ENCODE peak calls at places on chromosomes 5 and 9, in four cellular contexts. R is Peyer's patch, O is brain microvascular endothelial cell, C is astrocyte of the spinal cord. L is an unnamed sample.

GRCh38 chr5:141100243-141100805 is at the start of gene PCDHB3:
- DNase-seq in R (no peak), O (no peak), C (peak; percentile 5), L (no peak)

GRCh38 chr5:67672633-67673032 is 476.0 kb upstream of the CD180 start:
- DNase-seq in R (no peak), O (peak; percentile 33), C (no peak), L (no peak)

GRCh38 chr5:128537999-128538248 is at the start of gene FBN2:
- DNase-seq in R (no peak), O (no peak), C (no peak), L (no peak)

GRCh38 chr5:35665066-35665465 is 47.4 kb downstream of the SPEF2 start:
- DNase-seq in R (no peak), O (no peak), C (no peak), L (no peak)

GRCh38 chr5:157024213-157024959 is 34.5 kb downstream of the HAVCR1 start:
- DNase-seq in R (no peak), O (no peak), C (no peak), L (no peak)

GRCh38 chr9:34332370-34332964 is 3.1 kb downstream of the NUDT2 start:
- DNase-seq in R (no peak), O (no peak), C (peak; percentile 46), L (peak; percentile 21)

GRCh38 chr5:104172976-104173375 is 610.4 kb upstream of the NUDT12 start:
- DNase-seq in R (no peak), O (no peak), C (no peak), L (no peak)

GRCh38 chr9:14303526-14303925 is 10.4 kb downstream of the NFIB start:
- DNase-seq in R (no peak), O (no peak), C (no peak), L (no peak)

GRCh38 chr9:17063535-17064135 is 71.2 kb upstream of the CNTLN start:
- DNase-seq in R (peak; percentile 56), O (peak; percentile 36), C (peak; percentile 53), L (peak; percentile 29)

GRCh38 chr9:13939129-13939528 is 374.8 kb downstream of the NFIB start:
- DNase-seq in R (no peak), O (peak; percentile 65), C (peak; percentile 79), L (no peak)

GRCh38 chr9:136437839-136438547 is 1.7 kb downstream of the INPP5E start:
- DNase-seq in R (no peak), O (no peak), C (peak; percentile 16), L (no peak)

GRCh38 chr9:100700689-100701318 is 122.9 kb downstream of the CAVIN4 start:
- DNase-seq in R (no peak), O (no peak), C (no peak), L (no peak)

GRCh38 chr9:95077766-95078382 is 239.6 kb downstream of the FANCC start:
- DNase-seq in R (no peak), O (no peak), C (no peak), L (no peak)

GRCh38 chr5:68419637-68420452 is 204.3 kb downstream of the PIK3R1 start:
- DNase-seq in R (peak; percentile 82), O (peak; percentile 45), C (peak; percentile 44), L (no peak)

GRCh38 chr9:77498891-77499290 is 149.2 kb downstream of the GNA14 start:
- DNase-seq in R (no peak), O (no peak), C (no peak), L (no peak)

GRCh38 chr9:70480405-70480980 is 66.0 kb upstream of the KLF9 start:
- DNase-seq in R (peak; percentile 91), O (peak; percentile 92), C (peak; percentile 96), L (no peak)

GRCh38 chr5:154406826-154407225 is 39.0 kb upstream of the SAP30L start:
- DNase-seq in R (peak; percentile 8), O (no peak), C (no peak), L (no peak)

GRCh38 chr9:4741365-4742031 is 496 bp upstream of the AK3 start:
- DNase-seq in R (peak; percentile 64), O (no peak), C (no peak), L (no peak)

GRCh38 chr5:141135030-141135717 is at the start of gene PCDHB5:
- DNase-seq in R (no peak), O (no peak), C (peak; percentile 5), L (no peak)

GRCh38 chr9:105385372-105385985 is 62.4 kb upstream of the FSD1L start:
- DNase-seq in R (peak; percentile 75), O (no peak), C (peak; percentile 25), L (no peak)

GRCh38 chr5:16430349-16431089 is 35.1 kb downstream of the ZNF622 start:
- DNase-seq in R (no peak), O (no peak), C (no peak), L (no peak)

GRCh38 chr5:24226492-24226891 is 418.3 kb downstream of the CDH10 start:
- DNase-seq in R (no peak), O (no peak), C (peak; percentile 72), L (no peak)

GRCh38 chr9:133301253-133302230 is 26.5 kb upstream of the ABO start:
- DNase-seq in R (peak; percentile 23), O (no peak), C (no peak), L (no peak)

GRCh38 chr5:174310243-174310642 is 264.7 kb downstream of the NSG2 start:
- DNase-seq in R (no peak), O (no peak), C (no peak), L (no peak)

GRCh38 chr5:137728048-137728447 is 7.8 kb downstream of the KLHL3 start:
- DNase-seq in R (no peak), O (no peak), C (no peak), L (no peak)

GRCh38 chr5:57335092-57335491 is 147.5 kb downstream of the ACTBL2 start:
- DNase-seq in R (no peak), O (peak; percentile 27), C (peak; percentile 80), L (no peak)

GRCh38 chr5:117982691-117983090 is 1005.7 kb downstream of the DTWD2 start:
- DNase-seq in R (no peak), O (no peak), C (no peak), L (no peak)

GRCh38 chr5:39518516-39518915 is 93.7 kb upstream of the DAB2 start:
- DNase-seq in R (no peak), O (peak; percentile 51), C (peak; percentile 94), L (no peak)

GRCh38 chr5:138491669-138492551 is 26.6 kb downstream of the EGR1 start:
- DNase-seq in R (peak; percentile 93), O (peak; percentile 74), C (peak; percentile 92), L (peak; percentile 53)

GRCh38 chr9:134188421-134189166 is 24.2 kb upstream of the RNU6ATAC start:
- DNase-seq in R (peak; percentile 46), O (no peak), C (no peak), L (no peak)

GRCh38 chr5:139792218-139792617 is 3.4 kb upstream of the PSD2 start:
- DNase-seq in R (no peak), O (no peak), C (no peak), L (no peak)

GRCh38 chr9:109110326-109111014 is 9.3 kb downstream of the TMEM245 start:
- DNase-seq in R (no peak), O (peak; percentile 27), C (peak; percentile 90), L (no peak)

GRCh38 chr9:109113239-109113638 is 6.5 kb downstream of the TMEM245 start:
- DNase-seq in R (no peak), O (no peak), C (no peak), L (no peak)

GRCh38 chr9:109108318-109108717 is 11.4 kb downstream of the TMEM245 start:
- DNase-seq in R (no peak), O (peak; percentile 53), C (peak; percentile 70), L (no peak)

GRCh38 chr9:109107402-109108240 is 12.1 kb downstream of the TMEM245 start:
- DNase-seq in R (no peak), O (peak; percentile 79), C (peak; percentile 83), L (peak; percentile 54)

DNA sequence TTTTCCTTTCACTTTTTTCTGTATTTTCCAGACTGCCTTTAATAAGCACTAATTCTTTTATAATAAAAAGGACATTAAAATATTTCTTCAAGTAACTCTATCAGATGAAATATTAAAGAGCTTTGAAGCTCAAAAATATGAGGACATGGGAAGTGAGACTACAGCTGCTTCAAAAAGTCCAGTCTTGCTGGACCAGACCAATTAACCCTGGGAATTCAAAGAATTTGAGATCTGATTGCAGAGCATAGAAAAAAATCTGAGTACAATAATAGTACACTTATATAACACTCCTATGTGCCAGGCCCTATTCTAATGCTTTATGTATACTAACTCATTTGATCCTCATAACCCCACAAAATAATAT is 9.8 kb downstream of the TMEM245 start:
- DNase-seq in R (no peak), O (no peak), C (no peak), L (no peak)
- H3K4me3 ChIP-seq in R (no peak overlapping the region), O (no peak overlapping the region), C (no peak overlapping the region), L (no peak overlapping the region)

GRCh38 chr9:37144762-37145161 is 24.4 kb downstream of the ZCCHC7 start:
- DNase-seq in R (no peak), O (peak; percentile 51), C (peak; percentile 42), L (peak; percentile 28)

GRCh38 chr9:37146372-37146771 is 26.0 kb downstream of the ZCCHC7 start:
- DNase-seq in R (no peak), O (no peak), C (no peak), L (no peak)

DNA sequence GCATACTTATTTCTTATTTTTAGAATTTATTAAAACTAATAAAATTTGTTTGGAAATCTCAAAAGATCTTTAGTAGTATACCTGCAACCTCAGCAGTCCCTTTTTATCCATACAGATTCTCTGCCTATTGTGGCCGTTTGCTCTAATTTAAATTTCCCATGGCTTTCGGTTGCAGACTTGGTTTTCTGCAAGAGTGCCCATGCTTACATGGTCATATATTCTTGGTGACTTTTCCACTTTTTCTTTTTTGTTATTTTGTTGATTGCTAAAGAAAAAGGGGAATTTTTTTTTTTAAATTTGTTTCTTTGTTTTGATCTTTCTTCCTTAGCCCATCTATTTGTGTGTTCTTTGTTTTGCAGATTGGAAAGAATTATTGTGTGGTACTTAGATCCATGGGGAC is 20.6 kb downstream of the ZCCHC7 start:
- DNase-seq in R (no peak), O (no peak), C (no peak), L (no peak)
- H3K4me3 ChIP-seq in R (no peak overlapping the region), O (no peak overlapping the region), C (no peak overlapping the region), L (no peak overlapping the region)

GRCh38 chr5:3604501-3604900 is 8.9 kb downstream of the IRX1 start:
- DNase-seq in R (peak; percentile 1), O (no peak), C (peak; percentile 2), L (no peak)

GRCh38 chr5:3601929-3602712 is 6.5 kb downstream of the IRX1 start:
- DNase-seq in R (peak; percentile 40), O (no peak), C (peak; percentile 11), L (no peak)

GRCh38 chr5:3605298-3606010 is 9.8 kb downstream of the IRX1 start:
- DNase-seq in R (no peak), O (no peak), C (no peak), L (no peak)

GRCh38 chr5:3601060-3601710 is 5.6 kb downstream of the IRX1 start:
- DNase-seq in R (peak; percentile 26), O (no peak), C (peak; percentile 15), L (no peak)

GRCh38 chr5:3602713-3603502 is 7.3 kb downstream of the IRX1 start:
- DNase-seq in R (no peak), O (no peak), C (peak; percentile 19), L (no peak)
- H3K4me3 ChIP-seq in R (no peak overlapping the region), O (no peak overlapping the region), C (no peak overlapping the region), L (no peak overlapping the region)

GRCh38 chr5:172561151-172561550 is 79.9 kb upstream of the NEURL1B start:
- DNase-seq in R (no peak), O (no peak), C (peak; percentile 6), L (no peak)

GRCh38 chr5:172556971-172557461 is 84.0 kb upstream of the NEURL1B start:
- DNase-seq in R (no peak), O (no peak), C (no peak), L (no peak)

GRCh38 chr5:172556262-172556661 is 84.8 kb upstream of the NEURL1B start:
- DNase-seq in R (no peak), O (no peak), C (no peak), L (no peak)

GRCh38 chr5:172559004-172559932 is 81.8 kb upstream of the NEURL1B start:
- DNase-seq in R (peak; percentile 57), O (peak; percentile 95), C (peak; percentile 89), L (peak; percentile 77)

GRCh38 chr5:172558076-172558990 is 82.7 kb upstream of the NEURL1B start:
- DNase-seq in R (no peak), O (no peak), C (no peak), L (no peak)
- H3K4me3 ChIP-seq in R (no peak overlapping the region), O (peak overlapping the region; percentile 20), C (peak overlapping the region; percentile 23), L (no peak overlapping the region)